ENCODE peak calls at places on chromosomes 13 and 19, in six cellular contexts. R, C, H, F, G and J are unnamed samples.
A peak's percentile ranks its signal among the peaks of the same experiment; 100 is the strongest.

GRCh38 chr13:51814825-51815650 is 11.1 kb upstream of the DHRS12 start:
- DNase-seq in R (peak; percentile 65), C (peak; percentile 45), H (peak; percentile 78), F (peak; percentile 55), G (peak; percentile 60), J (peak; percentile 39)

GRCh38 chr13:37417042-37417441 is 181.5 kb downstream of the POSTN start:
- DNase-seq in R (no peak), C (no peak), H (no peak), F (no peak), G (no peak), J (no peak)

GRCh38 chr19:45764487-45764886 is 4.6 kb downstream of the SIX5 start:
- DNase-seq in R (no peak), C (no peak), H (no peak), F (no peak), G (no peak), J (no peak)

GRCh38 chr13:21528616-21529015 is 69.5 kb upstream of the ZDHHC20 start:
- DNase-seq in R (no peak), C (no peak), H (no peak), F (no peak), G (no peak), J (no peak)

GRCh38 chr13:113941571-113942191 is 32.2 kb downstream of the C13orf46 start:
- DNase-seq in R (no peak), C (no peak), H (no peak), F (no peak), G (no peak), J (peak; percentile 86)

GRCh38 chr13:68509734-68510621 is 1279.8 kb upstream of the PCDH9 start:
- DNase-seq in R (no peak), C (no peak), H (no peak), F (no peak), G (no peak), J (no peak)

GRCh38 chr13:114288157-114288591 is 6.8 kb downstream of the UPF3A start:
- DNase-seq in R (no peak), C (no peak), H (no peak), F (no peak), G (no peak), J (no peak)

GRCh38 chr13:29684441-29684840 is 89.0 kb upstream of the SLC7A1 start:
- DNase-seq in R (no peak), C (no peak), H (no peak), F (no peak), G (no peak), J (no peak)

GRCh38 chr19:21902596-21902995 is 66.6 kb upstream of the ZNF43 start:
- DNase-seq in R (no peak), C (no peak), H (no peak), F (no peak), G (no peak), J (no peak)

GRCh38 chr13:43865892-43866291 is 13.6 kb downstream of the CCDC122 start:
- DNase-seq in R (no peak), C (no peak), H (no peak), F (no peak), G (peak; percentile 43), J (no peak)

GRCh38 chr13:52428295-52428694 is 22.1 kb downstream of the VPS36 start:
- DNase-seq in R (no peak), C (peak; percentile 36), H (peak; percentile 9), F (no peak), G (no peak), J (no peak)

GRCh38 chr19:13764101-13764807 is at the start of gene MRI1:
- DNase-seq in R (peak; percentile 91), C (peak; percentile 80), H (peak; percentile 81), F (peak; percentile 68), G (no peak), J (peak; percentile 63)

GRCh38 chr13:22926176-22927007 is 254.4 kb upstream of the SGCG start:
- DNase-seq in R (peak; percentile 87), C (peak; percentile 66), H (peak; percentile 45), F (peak; percentile 36), G (no peak), J (no peak)

GRCh38 chr13:23848019-23848418 is 41.2 kb downstream of the MIPEP start:
- DNase-seq in R (no peak), C (no peak), H (no peak), F (no peak), G (no peak), J (no peak)

GRCh38 chr19:5627395-5627904 is 4.6 kb downstream of the SAFB start:
- DNase-seq in R (no peak), C (peak; percentile 54), H (peak; percentile 79), F (no peak), G (no peak), J (no peak)

GRCh38 chr19:5338661-5339469 is 1.7 kb downstream of the PTPRS start:
- DNase-seq in R (no peak), C (no peak), H (no peak), F (no peak), G (no peak), J (no peak)

GRCh38 chr19:20039203-20039723 is at the start of gene ZNF682:
- DNase-seq in R (peak; percentile 94), C (peak; percentile 96), H (peak; percentile 98), F (peak; percentile 97), G (no peak), J (peak; percentile 79)

GRCh38 chr13:92843549-92843948 is 383.1 kb upstream of the GPC6 start:
- DNase-seq in R (no peak), C (no peak), H (no peak), F (no peak), G (no peak), J (no peak)

GRCh38 chr13:44576396-44577235 is 486 bp upstream of the TSC22D1 start:
- DNase-seq in R (peak; percentile 37), C (peak; percentile 28), H (peak; percentile 23), F (peak; percentile 7), G (no peak), J (no peak)

GRCh38 chr13:111949311-111949710 is 117.6 kb upstream of the SOX1 start:
- DNase-seq in R (no peak), C (no peak), H (no peak), F (no peak), G (no peak), J (no peak)

GRCh38 chr13:68908879-68909278 is 1198.7 kb upstream of the ATXN8OS start:
- DNase-seq in R (no peak), C (no peak), H (no peak), F (no peak), G (no peak), J (no peak)

GRCh38 chr19:18649371-18650047 is 12.7 kb downstream of the KLHL26 start:
- DNase-seq in R (peak; percentile 76), C (peak; percentile 84), H (peak; percentile 49), F (no peak), G (no peak), J (no peak)

GRCh38 chr13:102901056-102901455 is 55.2 kb downstream of the ERCC5 start:
- DNase-seq in R (no peak), C (no peak), H (no peak), F (no peak), G (no peak), J (no peak)

GRCh38 chr19:2627319-2627829 is 75.1 kb downstream of the GNG7 start:
- DNase-seq in R (peak; percentile 41), C (peak; percentile 62), H (peak; percentile 94), F (peak; percentile 51), G (peak; percentile 92), J (peak; percentile 99)

GRCh38 chr13:114177245-114178010 is 1.6 kb upstream of the CFAP97D2 start:
- DNase-seq in R (no peak), C (no peak), H (no peak), F (no peak), G (no peak), J (no peak)

GRCh38 chr13:59533561-59534337 is 630.0 kb downstream of the DIAPH3 start:
- DNase-seq in R (no peak), C (no peak), H (no peak), F (no peak), G (no peak), J (no peak)

GRCh38 chr13:21657538-21657937 is 13.3 kb upstream of the FGF9 start:
- DNase-seq in R (no peak), C (no peak), H (no peak), F (no peak), G (no peak), J (peak; percentile 45)

GRCh38 chr19:54586397-54586796 is 7.0 kb upstream of the LILRA1 start:
- DNase-seq in R (no peak), C (no peak), H (no peak), F (no peak), G (no peak), J (no peak)

GRCh38 chr13:40789275-40790231 is at the start of gene SLC25A15:
- DNase-seq in R (peak; percentile 73), C (peak; percentile 85), H (peak; percentile 89), F (peak; percentile 31), G (peak; percentile 48), J (peak; percentile 58)
- TF ChIP-seq POLR2A in R (no peak), C (peak; percentile 37), H (peak; percentile 46), F (peak; percentile 29), G (peak; percentile 24), J (peak; percentile 69)

DNA sequence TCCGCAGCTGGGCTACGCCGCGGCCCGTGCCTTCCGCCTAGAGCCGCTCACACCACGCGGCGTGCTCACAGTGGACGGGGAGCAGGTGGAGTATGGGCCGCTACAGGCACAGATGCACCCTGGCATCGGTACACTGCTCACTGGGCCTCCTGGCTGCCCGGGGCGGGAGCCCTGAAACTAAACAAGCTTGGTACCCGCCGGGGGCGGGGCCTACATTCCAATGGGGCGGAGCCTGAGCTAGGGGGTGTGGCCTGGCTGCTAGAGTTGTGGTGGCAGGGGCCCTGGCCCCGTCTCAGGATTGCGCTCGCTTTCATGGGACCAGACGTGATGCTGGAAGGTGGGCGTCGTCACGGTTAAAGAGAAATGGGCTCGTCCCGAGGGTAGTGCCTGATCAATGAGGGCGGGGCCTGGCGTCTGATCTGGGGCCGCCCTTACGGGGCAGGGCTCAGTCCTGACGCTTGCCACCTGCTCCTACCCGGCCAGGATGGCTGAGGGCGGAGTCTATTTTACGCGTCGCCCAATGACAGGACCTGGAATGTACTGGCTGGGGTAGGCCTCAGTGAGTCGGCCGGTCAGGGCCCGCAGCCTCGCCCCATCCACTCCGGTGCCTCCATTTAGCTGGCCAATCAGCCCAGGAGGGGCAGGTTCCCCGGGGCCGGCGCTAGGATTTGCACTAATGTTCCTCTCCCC is 7.4 kb downstream of the DBP start:
- DNase-seq in R (peak; percentile 65), C (no peak), H (no peak), F (no peak), G (peak; percentile 96), J (no peak)
- TF ChIP-seq POLR2A in R (no peak), C (no peak), H (peak; percentile 8), F (no peak), G (no peak), J (no peak)

GRCh38 chr19:40613669-40614594 is 12.8 kb downstream of the LTBP4 start:
- DNase-seq in R (peak; percentile 85), C (peak; percentile 76), H (peak; percentile 75), F (peak; percentile 77), G (peak; percentile 89), J (no peak)
- TF ChIP-seq POLR2A in R (peak; percentile 17), C (no peak), H (no peak), F (peak; percentile 51), G (no peak), J (no peak)

DNA sequence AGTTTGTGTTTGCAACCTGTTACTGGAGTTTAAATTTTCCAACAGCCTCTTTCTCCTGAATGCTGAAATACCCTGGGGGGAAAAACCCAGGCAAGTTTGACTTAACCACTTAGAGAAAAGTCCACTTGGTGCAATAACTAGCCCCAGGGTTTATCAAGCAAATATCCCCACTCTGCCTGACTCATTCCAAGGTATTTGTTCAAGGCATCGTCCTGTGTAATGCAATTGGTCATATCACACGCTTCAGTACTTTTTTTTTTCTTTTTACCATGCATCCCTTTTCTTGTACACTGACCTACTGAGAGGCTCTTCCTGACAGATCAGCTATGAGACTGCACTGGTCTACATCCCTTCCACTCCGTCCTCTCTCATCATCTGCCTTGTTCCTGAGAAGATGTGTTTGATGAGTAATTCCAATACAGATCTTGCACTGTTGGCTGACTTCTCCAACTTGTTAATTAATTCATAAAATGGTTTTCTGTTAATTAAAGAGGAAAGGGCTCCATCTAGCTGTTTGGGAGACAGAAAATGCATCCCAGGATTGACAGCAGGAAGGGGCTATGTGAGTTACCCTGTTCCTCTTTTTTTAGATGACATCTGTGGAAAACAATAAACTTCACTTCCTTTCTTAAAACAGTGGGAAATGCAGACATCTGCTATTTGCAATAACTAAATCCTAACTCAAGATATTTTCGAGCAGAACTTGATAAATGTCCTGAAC is 212.6 kb upstream of the IRS2 start:
- DNase-seq in R (no peak), C (no peak), H (no peak), F (no peak), G (no peak), J (peak; percentile 75)
- TF ChIP-seq POLR2A in R (no peak), C (no peak), H (no peak), F (no peak), G (no peak), J (no peak)